ENCODE peak calls at places on chromosomes 7 and 10, in nine cellular contexts. E is HCT116, Z is fibroblast of lung, G is IMR-90, T is DND-41, Q is body of pancreas, W is sigmoid colon, J is heart left ventricle, A is upper lobe of left lung. R is an unnamed sample. For H3K36me3 and H3K27me3, the result is how much of the 10 kb centered on the place peaks cover.

GRCh38 chr7:65731562-65732035 is 141.3 kb upstream of the VKORC1L1 start:
- DNase-seq in E (no peak), Z (peak), G (no peak), T (no peak), Q (peak), W (peak), J (no peak), A (peak), R (peak)

GRCh38 chr10:45154481-45154880 is 153.8 kb downstream of the ZNF22 start:
- DNase-seq in E (no peak), Z (no peak), G (peak), T (no peak), Q (no peak), W (no peak), J (no peak), A (no peak), R (peak)

GRCh38 chr7:105014725-105015630 is 973 bp downstream of the KMT2E start:
- DNase-seq in E (no peak), Z (peak), G (peak), T (peak), Q (peak), W (peak), J (peak), A (no peak), R (peak)

GRCh38 chr7:137345799-137346449 is 2.4 kb upstream of the PTN start:
- DNase-seq in E (no peak), Z (peak), G (no peak), T (no peak), Q (no peak), W (no peak), J (no peak), A (no peak), R (no peak)

GRCh38 chr7:105268056-105268455 is 120.7 kb downstream of the SRPK2 start:
- DNase-seq in E (no peak), Z (peak), G (peak), T (no peak), Q (no peak), W (no peak), J (no peak), A (no peak), R (peak)

GRCh38 chr10:11245510-11245909 is 227.8 kb downstream of the CELF2 start:
- DNase-seq in E (no peak), Z (peak), G (no peak), T (no peak), Q (no peak), W (no peak), J (no peak), A (no peak), R (no peak)

GRCh38 chr7:136023134-136023869 is 46.1 kb upstream of the MTPN start:
- DNase-seq in E (no peak), Z (no peak), G (no peak), T (no peak), Q (no peak), W (no peak), J (no peak), A (no peak), R (peak)

GRCh38 chr10:86535057-86535882 is 13.7 kb upstream of the WAPL start:
- DNase-seq in E (peak), Z (peak), G (no peak), T (no peak), Q (peak), W (peak), J (peak), A (peak), R (peak)

GRCh38 chr7:74174606-74175082 is 488 bp downstream of the EIF4H start:
- DNase-seq in E (no peak), Z (peak), G (peak), T (peak), Q (peak), W (peak), J (peak), A (no peak), R (peak)

GRCh38 chr10:89390875-89391576 is 1.4 kb upstream of the IFIT1 start:
- DNase-seq in E (no peak), Z (peak), G (peak), T (no peak), Q (no peak), W (no peak), J (no peak), A (no peak), R (no peak)

GRCh38 chr10:119207367-119207668 is at the start of gene GRK5:
- DNase-seq in E (peak), Z (peak), G (peak), T (peak), Q (peak), W (peak), J (peak), A (peak), R (peak)

GRCh38 chr7:73622909-73623797 is 1.2 kb downstream of the MLXIPL start:
- DNase-seq in E (no peak), Z (no peak), G (no peak), T (no peak), Q (peak), W (peak), J (peak), A (peak), R (no peak)

GRCh38 chr7:7765422-7765821 is 47.0 kb upstream of the RPA3 start:
- DNase-seq in E (no peak), Z (no peak), G (no peak), T (no peak), Q (no peak), W (no peak), J (no peak), A (no peak), R (peak)

GRCh38 chr7:92835851-92836488 is 403 bp downstream of the CDK6 start:
- DNase-seq in E (no peak), Z (peak), G (no peak), T (peak), Q (peak), W (peak), J (no peak), A (no peak), R (no peak)

GRCh38 chr10:132416566-132417248 is 19.7 kb downstream of the PWWP2B start:
- DNase-seq in E (no peak), Z (no peak), G (no peak), T (no peak), Q (no peak), W (no peak), J (peak), A (peak), R (no peak)

GRCh38 chr7:44293561-44294324 is 31.7 kb downstream of the CAMK2B start:
- DNase-seq in E (no peak), Z (no peak), G (no peak), T (peak), Q (peak), W (peak), J (peak), A (no peak), R (no peak)

GRCh38 chr10:50679149-50679548 is 55.4 kb upstream of the SGMS1 start:
- DNase-seq in E (no peak), Z (no peak), G (no peak), T (no peak), Q (no peak), W (no peak), J (no peak), A (peak), R (no peak)

GRCh38 chr10:49176310-49177268 is 11.6 kb downstream of the TMEM273 start:
- DNase-seq in E (no peak), Z (no peak), G (no peak), T (no peak), Q (no peak), W (no peak), J (peak), A (no peak), R (no peak)

GRCh38 chr7:73742753-73743641 is 4.4 kb upstream of the ABHD11 start:
- DNase-seq in E (peak), Z (no peak), G (no peak), T (no peak), Q (peak), W (peak), J (peak), A (peak), R (peak)

GRCh38 chr7:95723583-95724180 is 48.7 kb upstream of the DYNC1I1 start:
- DNase-seq in E (peak), Z (peak), G (peak), T (no peak), Q (peak), W (no peak), J (no peak), A (no peak), R (peak)

GRCh38 chr7:28245108-28245868 is 64.7 kb upstream of the JAZF1 start:
- DNase-seq in E (no peak), Z (no peak), G (no peak), T (no peak), Q (no peak), W (no peak), J (no peak), A (no peak), R (no peak)
- TF ChIP-seq CTCF in E (no peak), Z (no peak), G (no peak), T (no peak), Q (no peak), W (no peak), J (no peak), A (no peak), R (no peak)

GRCh38 chr7:6149996-6150395 is 118.8 kb downstream of the ANKRD61 start:
- DNase-seq in E (no peak), Z (no peak), G (no peak), T (no peak), Q (no peak), W (no peak), J (no peak), A (no peak), R (no peak)
- H3K36me3 ChIP-seq in E (under half), Z (under half), G (half or more), T (half or more), Q (half or more), W (half or more), J (half or more), A (half or more), R (under half)

GRCh38 chr10:75404023-75404334 is 2.4 kb upstream of the ZNF503 start:
- DNase-seq in E (no peak), Z (no peak), G (no peak), T (no peak), Q (no peak), W (no peak), J (no peak), A (no peak), R (no peak)
- H3K27me3 ChIP-seq in E (under half), Z (under half), G (under half), T (under half), Q (under half), W (under half), J (under half), A (under half), R (under half)

GRCh38 chr7:107579881-107580715 is at the start of gene BCAP29:
- DNase-seq in E (peak), Z (peak), G (peak), T (peak), Q (peak), W (peak), J (peak), A (peak), R (peak)
- TF ChIP-seq CTCF in E (no peak), Z (no peak), G (peak), T (peak), Q (peak), W (no peak), J (peak), A (peak), R (peak)

GRCh38 chr7:36438211-36438610 is 48.5 kb downstream of the ANLN start:
- DNase-seq in E (no peak), Z (no peak), G (no peak), T (no peak), Q (no peak), W (no peak), J (no peak), A (no peak), R (no peak)
- H3K36me3 ChIP-seq in E (under half), Z (under half), G (under half), T (half or more), Q (under half), W (under half), J (under half), A (under half), R (under half)